ENCODE peak calls at places on chromosomes 4 and X, in five cellular contexts. J is heart left ventricle, R is Karpas-422, T is spleen, N is GM23248. K is an unnamed sample.

GRCh38 chr4:89486042-89486441 is 178.4 kb upstream of the GPRIN3 start:
- DNase-seq in R (no peak), T (no peak), N (peak; percentile 59), J (no peak), K (no peak)

GRCh38 chrX:17047224-17047623 is 100.8 kb downstream of the REPS2 start:
- DNase-seq in J (no peak), R (no peak), T (no peak), N (no peak), K (no peak)

GRCh38 chr4:27018076-27018475 is 157.4 kb downstream of the STIM2 start:
- DNase-seq in J (no peak), T (no peak), N (no peak), R (no peak), K (no peak)

GRCh38 chr4:157246959-157247358 is 26.4 kb downstream of the GRIA2 start:
- DNase-seq in R (no peak), J (no peak), N (no peak), T (no peak), K (no peak)

GRCh38 chr4:139918591-139918990 is 235.4 kb downstream of the MAML3 start:
- DNase-seq in N (no peak), T (no peak), R (no peak), J (no peak), K (no peak)

GRCh38 chr4:23062188-23062587 is 369.5 kb downstream of the GBA3 start:
- DNase-seq in N (no peak), T (no peak), R (no peak), J (no peak), K (no peak)

GRCh38 chrX:118773782-118774181 is 46.4 kb downstream of the IL13RA1 start:
- DNase-seq in J (no peak), N (no peak), T (no peak), R (no peak), K (no peak)

GRCh38 chrX:16882702-16883486 is 12.7 kb upstream of the RBBP7 start:
- DNase-seq in J (peak; percentile 38), R (peak; percentile 93), T (peak; percentile 87), N (peak; percentile 66), K (peak; percentile 61)

GRCh38 chr4:2288051-2288541 is 26.2 kb upstream of the MXD4 start:
- DNase-seq in J (no peak), T (peak; percentile 69), N (no peak), R (no peak), K (no peak)

GRCh38 chr4:83387922-83388676 is 53.5 kb upstream of the HPSE start:
- DNase-seq in T (no peak), R (peak; percentile 42), J (no peak), N (peak; percentile 27), K (no peak)

GRCh38 chr4:24594887-24595286 is 10.5 kb upstream of the DHX15 start:
- DNase-seq in T (no peak), N (no peak), R (no peak), J (no peak), K (no peak)

GRCh38 chrX:30615229-30615628 is 37.7 kb upstream of the TASL start:
- DNase-seq in N (peak; percentile 72), T (no peak), J (no peak), R (no peak), K (no peak)

GRCh38 chr4:122622400-122622799 is 1.5 kb upstream of the IL21 start:
- DNase-seq in J (no peak), N (no peak), T (no peak), R (no peak), K (no peak)

GRCh38 chrX:41087219-41087618 is 2.0 kb downstream of the USP9X start:
- DNase-seq in J (no peak), T (no peak), R (no peak), N (no peak), K (no peak)

GRCh38 chr4:87838207-87838606 is 5.4 kb downstream of the MEPE start:
- DNase-seq in R (peak; percentile 64), N (peak; percentile 49), J (no peak), T (no peak), K (no peak)

GRCh38 chr4:111664546-111664945 is 480.7 kb upstream of the FAM241A start:
- DNase-seq in J (no peak), T (no peak), N (no peak), R (no peak), K (no peak)

GRCh38 chr4:153467897-153468262 is 1.7 kb downstream of the TMEM131L start:
- DNase-seq in N (no peak), T (no peak), J (no peak), R (peak; percentile 70), K (no peak)

GRCh38 chrX:45324941-45325340 is 124.3 kb upstream of the DIPK2B start:
- DNase-seq in T (no peak), R (no peak), N (no peak), J (no peak), K (no peak)

GRCh38 chr4:150080335-150080734 is 2.1 kb downstream of the DCLK2 start:
- DNase-seq in J (no peak), T (no peak), N (peak; percentile 5), R (no peak), K (no peak)

GRCh38 chrX:12956704-12957541 is 18.0 kb upstream of the TMSB4X start:
- DNase-seq in R (peak; percentile 94), J (no peak), T (no peak), N (peak; percentile 35), K (no peak)

GRCh38 chrX:8364369-8365141 is 100.1 kb upstream of the VCX3B start:
- DNase-seq in R (peak; percentile 85), N (no peak), J (peak; percentile 5), T (no peak), K (no peak)

GRCh38 chrX:108415891-108416290 is 22.3 kb downstream of the COL4A6 start:
- DNase-seq in R (no peak), J (no peak), T (no peak), N (peak; percentile 2), K (no peak)

GRCh38 chrX:44291468-44292116 is 51.9 kb downstream of the EFHC2 start:
- DNase-seq in N (no peak), J (no peak), R (no peak), T (no peak), K (no peak)

GRCh38 chr4:1501754-1502500 is 95.7 kb upstream of the NKX1-1 start:
- DNase-seq in T (peak; percentile 64), J (no peak), R (no peak), N (no peak), K (peak; percentile 37)

GRCh38 chr4:1674682-1675081 is 9.4 kb downstream of the FAM53A start:
- DNase-seq in J (no peak), R (no peak), T (no peak), N (no peak), K (no peak)

GRCh38 chr4:132097046-132097445 is 1052.0 kb upstream of the PCDH10 start:
- DNase-seq in N (no peak), R (no peak), J (no peak), T (no peak), K (no peak)

DNA sequence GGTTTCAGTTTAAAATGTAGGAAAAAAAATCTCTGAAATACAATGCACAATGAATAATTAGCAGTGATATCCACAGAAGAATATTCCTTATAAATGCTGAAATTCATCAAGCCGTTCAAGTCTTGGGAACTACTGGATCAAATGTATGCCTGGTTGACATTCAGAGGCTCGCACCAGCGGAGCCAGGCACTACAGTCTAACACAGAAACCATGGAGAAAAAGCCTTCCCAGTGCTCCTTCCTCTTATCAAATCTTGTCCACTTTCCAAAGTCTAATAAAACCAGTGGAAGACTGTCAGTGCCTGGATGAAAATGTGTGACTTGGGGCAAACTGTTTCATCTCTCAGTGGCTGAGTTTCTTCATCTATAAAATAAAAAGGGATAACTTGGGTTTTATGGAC is 35.9 kb downstream of the CENPU start:
- DNase-seq in N (no peak), R (no peak), J (no peak), T (no peak), K (no peak)
- H3K4me3 ChIP-seq in N (no peak overlapping the region), R (no peak overlapping the region), J (no peak overlapping the region), T (no peak overlapping the region), K (no peak overlapping the region)

DNA sequence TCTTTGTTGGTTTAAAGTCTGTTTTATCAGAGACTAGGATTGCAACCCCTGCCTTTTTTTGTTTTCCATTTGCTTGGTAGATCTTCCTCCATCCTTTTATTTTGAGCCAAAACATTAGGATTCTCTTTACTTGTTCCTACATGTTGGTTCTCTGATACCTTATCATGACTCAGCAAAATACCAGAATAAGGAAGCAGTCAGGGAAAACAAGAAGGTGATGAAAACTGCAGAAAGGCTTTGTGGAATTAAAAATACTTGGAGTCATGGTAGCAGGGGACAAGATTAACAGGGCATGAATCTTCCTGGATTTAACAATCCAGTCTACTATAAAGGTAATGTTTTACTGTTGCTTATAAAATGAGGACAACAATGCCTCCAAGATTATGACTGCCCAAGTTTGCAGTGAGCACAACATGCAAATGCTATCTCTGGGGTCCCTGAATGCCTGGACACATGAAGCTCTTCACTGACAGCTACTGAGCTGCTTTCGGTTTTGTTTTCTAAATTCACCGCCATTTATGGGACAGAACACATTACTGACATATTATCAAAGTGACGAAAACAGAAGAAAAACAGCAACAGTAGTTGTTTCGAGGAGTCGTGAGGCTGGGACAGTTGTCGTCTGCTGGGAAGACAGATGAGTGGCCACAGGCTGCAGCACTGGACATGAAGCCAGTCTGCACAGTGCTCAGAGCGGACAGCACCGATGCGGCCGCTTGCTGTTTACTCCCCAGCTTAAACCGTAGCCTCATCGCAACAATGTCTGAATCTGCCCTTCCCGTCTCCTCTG is 174.5 kb upstream of the DKK2 start:
- DNase-seq in J (peak; percentile 7), N (peak; percentile 3), T (no peak), R (no peak), K (no peak)
- H3K4me3 ChIP-seq in J (peak overlapping the region; percentile 59), N (no peak overlapping the region), T (no peak overlapping the region), R (no peak overlapping the region), K (no peak overlapping the region)

DNA sequence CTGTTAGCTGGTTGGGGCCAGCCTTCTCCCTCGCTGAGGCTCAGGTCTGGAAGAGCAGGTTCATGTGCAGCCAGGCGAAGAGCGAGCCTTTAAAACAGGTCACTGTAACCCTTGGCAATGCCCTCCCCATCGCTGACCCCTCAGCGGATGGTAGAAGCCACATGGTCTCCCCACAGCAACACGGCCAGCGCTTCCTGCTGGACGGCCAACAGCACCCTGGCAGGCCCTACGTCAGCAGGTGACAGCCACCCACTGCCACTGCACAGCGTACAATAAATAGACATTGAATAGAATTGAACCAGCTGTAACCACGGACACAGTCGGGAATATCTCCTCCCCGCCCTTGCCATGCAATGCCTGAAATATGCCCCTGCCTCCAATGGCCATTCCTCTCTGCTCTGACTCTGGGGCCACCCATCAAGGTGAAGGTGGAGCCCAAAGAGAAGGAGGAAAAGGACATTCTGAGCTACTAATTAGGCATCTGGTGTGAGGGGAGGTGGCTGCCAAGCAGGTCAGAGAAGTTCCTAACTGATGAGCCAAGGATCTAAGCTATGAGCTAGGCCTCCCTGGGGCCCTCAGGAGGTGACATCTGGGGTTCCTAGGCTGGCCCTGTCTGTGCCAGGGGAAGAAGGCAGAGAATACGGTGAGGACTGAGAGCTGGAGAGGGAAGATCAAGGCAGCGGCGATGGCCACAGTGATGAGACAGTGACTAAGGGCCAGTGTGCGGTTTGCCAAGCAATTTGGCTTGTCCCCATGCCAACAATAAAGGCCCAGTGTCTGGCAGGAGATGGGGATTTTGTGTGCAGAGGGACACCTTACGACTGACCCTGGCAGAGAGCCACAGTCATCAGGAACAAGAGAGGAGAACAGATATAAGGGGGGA is 202.3 kb downstream of the BCOR start:
- DNase-seq in J (no peak), N (peak; percentile 24), R (no peak), T (no peak), K (no peak)
- H3K4me3 ChIP-seq in J (no peak overlapping the region), N (no peak overlapping the region), R (no peak overlapping the region), T (no peak overlapping the region), K (no peak overlapping the region)

DNA sequence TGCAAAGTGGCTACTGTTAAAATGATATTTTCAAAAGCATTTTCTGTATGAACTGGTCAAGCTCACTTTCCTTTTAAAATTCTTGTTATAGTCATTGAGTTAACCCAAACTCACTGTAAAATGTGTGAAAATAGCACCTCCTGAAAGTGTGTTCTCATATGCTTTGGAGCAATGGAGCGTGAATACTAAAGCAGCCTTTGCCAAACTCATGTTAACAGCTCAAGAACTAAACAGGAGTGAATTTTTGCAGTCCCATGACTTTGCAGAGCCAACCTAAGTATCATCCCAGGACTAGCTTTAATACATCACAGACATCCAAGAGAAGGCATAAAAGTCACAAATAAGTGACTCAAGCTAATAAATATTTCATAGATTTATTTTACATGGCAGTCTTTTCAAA is 2.3 kb downstream of the AMMECR1 start:
- DNase-seq in T (no peak), R (no peak), J (no peak), N (peak; percentile 37), K (no peak)
- H3K4me3 ChIP-seq in T (no peak overlapping the region), R (peak overlapping the region; percentile 68), J (no peak overlapping the region), N (peak overlapping the region; percentile 92), K (no peak overlapping the region)

K was measured in right lobe of liver.